ENCODE peak calls at places on chromosomes 16 and 17, in six cellular contexts. M, U, K, D, E and I are unnamed samples. For H3K4me1, the result is how much of the 10 kb centered on the place peaks cover.

GRCh38 chr16:88349903-88350900 is 32.6 kb upstream of the ZNF469 start:
- DNase-seq in K (no peak), D (no peak), U (no peak), M (no peak), E (peak), I (no peak)

GRCh38 chr17:44044092-44044491 is 22.4 kb downstream of the LSM12 start:
- DNase-seq in D (peak), M (no peak), E (no peak), U (no peak), K (no peak), I (no peak)

GRCh38 chr16:20255002-20255401 is 72.3 kb downstream of the GP2 start:
- DNase-seq in M (no peak), E (no peak), K (no peak), D (no peak), U (no peak), I (no peak)

GRCh38 chr17:57985675-57985974 is 2.4 kb downstream of the VEZF1 start:
- DNase-seq in M (no peak), K (peak), D (no peak), U (no peak), E (no peak), I (no peak)

GRCh38 chr17:7706631-7707354 is 1.8 kb downstream of the EFNB3 start:
- DNase-seq in U (no peak), D (no peak), K (no peak), E (no peak), M (no peak), I (no peak)

GRCh38 chr17:28714281-28714680 is 2.6 kb upstream of the PROCA1 start:
- DNase-seq in M (no peak), E (no peak), K (peak), D (no peak), U (no peak), I (no peak)

GRCh38 chr17:19752216-19753048 is 4.3 kb upstream of the ALDH3A1 start:
- DNase-seq in U (no peak), M (no peak), E (no peak), K (peak), D (no peak), I (no peak)

GRCh38 chr17:58786586-58787295 is 31.1 kb downstream of the PPM1E start:
- DNase-seq in K (peak), U (peak), D (peak), E (no peak), M (no peak), I (no peak)

GRCh38 chr16:51994597-51994996 is 552.3 kb downstream of the TOX3 start:
- DNase-seq in U (peak), D (no peak), E (no peak), M (peak), K (peak), I (no peak)

GRCh38 chr17:44473367-44473766 is 29.8 kb downstream of the GPATCH8 start:
- DNase-seq in E (no peak), U (no peak), K (no peak), M (no peak), D (no peak), I (no peak)

GRCh38 chr16:180101-180920 is at the start of gene HBQ1:
- DNase-seq in M (peak), K (peak), E (peak), D (no peak), U (no peak), I (peak)

GRCh38 chr17:63945851-63946439 is 13.8 kb upstream of the CD79B start:
- DNase-seq in U (no peak), D (no peak), K (no peak), M (no peak), E (no peak), I (peak)

GRCh38 chr16:69404275-69404805 is 18.5 kb upstream of the TERF2 start:
- DNase-seq in U (no peak), E (no peak), D (peak), K (peak), M (peak), I (no peak)

GRCh38 chr16:75222271-75222783 is 3.5 kb downstream of the CTRB1 start:
- DNase-seq in U (peak), K (no peak), E (no peak), D (no peak), M (no peak), I (no peak)

GRCh38 chr17:36463916-36464764 is 22.3 kb upstream of the ZNHIT3 start:
- DNase-seq in E (peak), M (peak), D (peak), K (peak), U (peak), I (peak)

GRCh38 chr16:29821663-29822115 is 1.4 kb downstream of the MVP start:
- DNase-seq in E (no peak), D (peak), U (no peak), K (peak), M (no peak), I (no peak)

GRCh38 chr16:9033125-9033830 is 58.2 kb upstream of the HAPSTR1 start:
- DNase-seq in E (no peak), K (peak), U (peak), D (peak), M (peak), I (no peak)

GRCh38 chr17:17391575-17392370 is 85.0 kb upstream of the MED9 start:
- DNase-seq in K (peak), D (no peak), U (no peak), E (no peak), M (no peak), I (peak)

GRCh38 chr17:41659813-41660212 is 28.9 kb upstream of the EIF1 start:
- DNase-seq in D (no peak), E (no peak), U (no peak), M (no peak), K (no peak), I (no peak)

GRCh38 chr16:16075463-16076399 is 126.3 kb downstream of the ABCC1 start:
- DNase-seq in K (no peak), D (peak), E (peak), M (no peak), U (no peak), I (no peak)

GRCh38 chr17:39186481-39187002 is 10.9 kb downstream of the CACNB1 start:
- DNase-seq in U (no peak), D (no peak), E (no peak), K (no peak), M (no peak), I (no peak)

GRCh38 chr16:17930280-17930679 is 406.3 kb downstream of the NPIPA8 start:
- DNase-seq in D (no peak), E (no peak), K (no peak), M (no peak), U (no peak), I (no peak)

GRCh38 chr16:11047057-11047456 is 102.7 kb downstream of the CLEC16A start:
- DNase-seq in U (no peak), K (no peak), D (no peak), E (no peak), M (no peak), I (no peak)

GRCh38 chr16:89691231-89691985 is 4.9 kb downstream of the CDK10 start:
- DNase-seq in K (no peak), D (no peak), M (no peak), U (no peak), E (no peak), I (no peak)

GRCh38 chr17:7261377-7262191 is 694 bp downstream of the CLDN7 start:
- DNase-seq in K (no peak), D (no peak), M (no peak), E (no peak), U (peak), I (peak)

GRCh38 chr16:30741461-30741914 is 6.7 kb upstream of the PHKG2 start:
- DNase-seq in M (peak), D (peak), E (no peak), U (peak), K (peak), I (no peak)

GRCh38 chr17:9241371-9241712 is 220.0 kb downstream of the NTN1 start:
- DNase-seq in E (peak), U (no peak), K (no peak), D (peak), M (no peak), I (no peak)
- TF ChIP-seq CTCF in E (no peak), U (no peak), K (no peak), D (no peak), M (no peak), I (no peak)

GRCh38 chr16:84519855-84520254 is 15.4 kb upstream of the MEAK7 start:
- DNase-seq in K (no peak), U (no peak), D (no peak), E (no peak), M (no peak), I (no peak)

GRCh38 chr16:84514295-84514873 is 9.9 kb upstream of the MEAK7 start:
- DNase-seq in U (no peak), K (no peak), M (no peak), D (no peak), E (no peak), I (no peak)

GRCh38 chr16:84518804-84519341 is 14.4 kb upstream of the MEAK7 start:
- DNase-seq in K (no peak), D (no peak), M (no peak), U (no peak), E (no peak), I (peak)

GRCh38 chr16:84514874-84515835 is 10.7 kb upstream of the MEAK7 start:
- DNase-seq in D (no peak), K (no peak), M (peak), U (no peak), E (no peak), I (peak)

GRCh38 chr16:84517366-84517765 is 12.9 kb upstream of the MEAK7 start:
- DNase-seq in U (no peak), D (no peak), K (no peak), E (no peak), M (no peak), I (no peak)
- H3K4me1 ChIP-seq in U (under half), D (under half), K (under half), E (under half), M (under half), I (half or more)

GRCh38 chr16:70527315-70527996 is 3.8 kb downstream of the SF3B3 start:
- DNase-seq in K (no peak), U (no peak), D (no peak), M (no peak), E (no peak), I (no peak)
- H3K4me3 ChIP-seq in K (no peak), U (no peak), D (no peak), M (no peak), E (peak), I (no peak)

GRCh38 chr16:58515125-58515870 is at the start of gene SETD6:
- DNase-seq in K (peak), M (peak), U (peak), D (peak), E (peak), I (peak)
- TF ChIP-seq CTCF in K (no peak), M (peak), U (no peak), D (peak), E (peak), I (no peak)

DNA sequence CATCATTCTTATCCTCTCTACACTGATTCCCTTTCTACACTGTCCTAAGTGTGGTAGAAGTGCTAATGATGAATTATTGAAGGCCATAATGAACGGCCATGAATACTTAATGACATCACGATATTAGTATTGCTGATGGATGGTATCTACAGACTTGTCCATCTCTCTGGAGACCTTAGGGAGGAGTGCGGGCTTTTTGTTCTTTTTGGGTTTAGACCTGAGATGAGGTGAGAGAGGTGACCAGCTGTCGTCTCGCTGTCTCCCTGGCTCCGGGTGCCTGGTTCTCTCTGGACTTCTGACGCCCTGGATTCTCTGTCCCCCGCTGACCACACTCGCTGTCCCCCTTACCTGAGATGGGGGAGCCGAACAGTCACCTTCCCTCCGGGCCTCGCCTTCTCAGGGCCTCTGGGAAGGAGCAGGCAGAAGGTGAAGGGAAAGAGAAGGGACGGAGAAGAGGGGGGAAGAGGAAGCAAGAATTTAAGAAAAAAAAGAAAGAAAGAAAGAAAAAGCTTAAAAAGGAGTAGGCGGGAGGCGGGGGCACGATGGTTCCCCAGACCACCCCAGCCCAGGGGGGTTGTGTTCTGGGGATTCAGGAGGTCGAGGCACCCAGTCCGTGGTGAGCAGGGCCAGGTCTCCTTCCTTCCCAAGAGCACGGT is 17.1 kb downstream of the SGCA start:
- DNase-seq in M (no peak), D (no peak), E (peak), K (no peak), U (no peak), I (no peak)
- H3K4me1 ChIP-seq in M (under half), D (under half), E (under half), K (under half), U (under half), I (under half)

DNA sequence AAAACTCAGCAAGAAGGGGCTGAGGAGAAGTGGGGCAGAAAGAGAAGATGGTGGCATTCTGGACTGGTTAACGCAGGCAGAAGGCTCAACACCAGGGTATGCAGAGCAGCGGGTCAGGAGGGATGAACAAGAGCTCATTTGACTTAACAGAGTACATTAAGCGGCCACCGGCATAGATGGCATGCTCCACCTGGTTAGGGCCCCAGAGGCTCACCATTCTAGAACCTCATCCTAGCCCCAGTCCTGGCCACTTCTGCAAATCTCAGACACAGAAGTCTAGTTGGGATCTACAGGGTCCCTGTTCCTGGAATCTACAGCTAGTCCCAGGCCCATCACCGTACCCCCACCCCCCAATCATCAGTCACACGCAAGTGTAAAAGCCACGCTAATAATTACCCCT is 1.7 kb upstream of the MYO1C start:
- DNase-seq in E (no peak), M (no peak), U (no peak), K (no peak), D (no peak), I (no peak)
- H3K4me3 ChIP-seq in E (no peak), M (no peak), U (no peak), K (no peak), D (no peak), I (no peak)